ENCODE peak calls at places on chromosomes 4 and X, in four cellular contexts. K, L, W and N are unnamed samples.
A peak's percentile ranks its signal among the peaks of the same experiment; 100 is the strongest.

GRCh38 chr4:168710353-168710946 is 213.6 kb downstream of the PALLD start:
- DNase-seq in K (peak; percentile 79), W (peak; percentile 74), L (no peak), N (peak; percentile 80)

GRCh38 chr4:183438458-183439113 is 5.8 kb upstream of the CDKN2AIP start:
- DNase-seq in K (peak; percentile 97), W (no peak), L (no peak), N (peak; percentile 76)

GRCh38 chrX:100980608-100981497 is 11.3 kb downstream of the ARL13A start:
- DNase-seq in K (peak; percentile 81), L (no peak), W (no peak), N (peak; percentile 82)

GRCh38 chr4:37066149-37066548 is 178.4 kb upstream of the NWD2 start:
- DNase-seq in K (no peak), W (no peak), L (no peak), N (no peak)

GRCh38 chr4:108107729-108108382 is 60.9 kb downstream of the LEF1 start:
- DNase-seq in W (no peak), L (no peak), K (no peak), N (no peak)

GRCh38 chr4:102580463-102580842 is 79.3 kb downstream of the NFKB1 start:
- DNase-seq in K (no peak), W (no peak), L (no peak), N (no peak)

GRCh38 chrX:112628288-112628687 is 51.5 kb downstream of the LHFPL1 start:
- DNase-seq in L (no peak), W (no peak), K (no peak), N (no peak)

GRCh38 chr4:175271010-175271630 is 353.0 kb downstream of the ADAM29 start:
- DNase-seq in L (no peak), K (no peak), W (no peak), N (no peak)

GRCh38 chr4:126794363-126794762 is 838.4 kb upstream of the INTU start:
- DNase-seq in W (no peak), L (no peak), K (peak; percentile 68), N (peak; percentile 54)

GRCh38 chrX:50081282-50081955 is 119.4 kb downstream of the AKAP4 start:
- DNase-seq in K (peak; percentile 13), L (peak; percentile 34), W (peak; percentile 56), N (peak; percentile 12)

GRCh38 chrX:11190745-11191510 is 79.8 kb downstream of the HCCS start:
- DNase-seq in K (no peak), L (no peak), W (no peak), N (no peak)

GRCh38 chrX:11185861-11186260 is 74.7 kb downstream of the HCCS start:
- DNase-seq in W (peak; percentile 15), L (no peak), K (no peak), N (peak; percentile 0)

GRCh38 chrX:11188664-11189063 is 77.5 kb downstream of the HCCS start:
- DNase-seq in W (no peak), K (peak; percentile 38), L (no peak), N (no peak)

GRCh38 chrX:11189097-11189496 is 78.0 kb downstream of the HCCS start:
- DNase-seq in K (no peak), W (no peak), L (no peak), N (no peak)

DNA sequence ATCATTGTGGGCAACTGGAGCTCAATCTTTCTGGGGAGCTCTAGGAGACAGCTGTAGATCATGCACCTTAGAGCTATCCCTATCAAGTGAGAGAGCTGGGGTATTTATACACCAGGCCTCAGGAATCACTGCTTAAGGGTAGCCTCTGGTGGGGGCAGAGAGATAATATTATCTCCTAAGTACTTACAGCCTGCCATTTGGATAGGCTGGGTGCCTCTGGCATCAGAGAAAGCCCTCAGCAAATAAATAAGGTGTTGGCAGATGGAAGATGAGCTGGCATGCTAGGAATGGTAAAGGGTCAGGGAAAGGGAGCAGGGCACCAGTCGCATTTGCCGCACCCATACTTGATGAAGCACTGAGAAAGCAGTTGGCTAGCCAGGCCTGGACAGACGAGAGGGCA is 75.9 kb downstream of the HCCS start:
- DNase-seq in W (peak; percentile 66), L (no peak), K (no peak), N (no peak)
- H3K27ac ChIP-seq in W (no peak overlapping the region), L (no peak overlapping the region), K (no peak overlapping the region), N (no peak overlapping the region)

GRCh38 chr4:673349-674091 is 556 bp downstream of the ATP5ME start:
- DNase-seq in K (no peak), W (no peak), L (no peak), N (peak; percentile 36)
- H4K8ac ChIP-seq in K (peak overlapping the region; percentile 85), W (no peak overlapping the region), L (peak overlapping the region; percentile 25), N (peak overlapping the region; percentile 5)

DNA sequence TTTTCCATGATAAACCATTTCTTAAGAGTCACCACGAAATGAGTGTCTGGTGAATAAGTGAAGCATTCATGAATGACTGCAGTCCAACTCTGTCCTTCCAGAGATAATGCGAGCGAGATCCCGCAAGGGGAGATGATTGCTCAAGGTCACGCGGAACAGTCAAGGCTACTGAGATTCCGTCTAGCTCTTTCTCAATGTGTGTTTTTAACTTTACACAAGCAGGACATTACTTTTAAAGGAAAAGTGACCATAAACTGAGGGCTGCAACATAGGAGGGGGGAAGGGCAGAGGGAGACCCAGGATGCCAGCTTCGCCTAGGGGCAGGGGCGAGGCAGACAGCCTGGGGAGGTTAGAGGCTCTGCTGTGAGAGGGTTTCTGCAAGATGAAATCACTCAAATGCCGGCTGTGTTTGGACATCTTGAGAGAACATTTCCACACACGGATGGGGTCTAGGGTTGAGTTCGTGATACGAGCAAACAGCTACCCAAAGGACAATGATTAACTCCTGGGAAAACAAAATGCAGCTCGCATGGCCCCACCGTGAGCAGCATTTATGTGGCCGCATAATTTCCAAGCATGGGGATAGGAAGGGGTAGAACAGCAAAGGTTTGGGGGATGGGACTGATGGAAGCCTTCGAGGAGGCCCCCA is 23.8 kb upstream of the CCNQ start:
- DNase-seq in W (no peak), L (no peak), K (peak; percentile 3), N (no peak)
- H3K27ac ChIP-seq in W (no peak overlapping the region), L (no peak overlapping the region), K (no peak overlapping the region), N (peak overlapping the region; percentile 80)

GRCh38 chr4:8726344-8726851 is 133.8 kb downstream of the CPZ start:
- DNase-seq in K (no peak), W (peak; percentile 8), L (peak; percentile 21), N (no peak)

GRCh38 chr4:8728536-8729407 is 136.2 kb downstream of the CPZ start:
- DNase-seq in L (peak; percentile 12), K (no peak), W (no peak), N (no peak)

GRCh38 chr4:8729408-8730149 is 137.0 kb downstream of the CPZ start:
- DNase-seq in L (peak; percentile 15), W (no peak), K (no peak), N (no peak)

GRCh38 chr4:8727131-8727530 is 134.6 kb downstream of the CPZ start:
- DNase-seq in L (peak; percentile 13), W (no peak), K (no peak), N (no peak)

GRCh38 chr4:8727546-8728510 is 135.3 kb downstream of the CPZ start:
- DNase-seq in W (no peak), K (no peak), L (peak; percentile 22), N (no peak)
- H4K8ac ChIP-seq in W (no peak overlapping the region), K (no peak overlapping the region), L (no peak overlapping the region), N (no peak overlapping the region)

GRCh38 chr4:100093091-100093866 is 97.0 kb downstream of the DDIT4L start:
- DNase-seq in L (peak; percentile 92), W (peak; percentile 98), K (peak; percentile 82), N (peak; percentile 89)
- H3K27ac ChIP-seq in L (no peak overlapping the region), W (no peak overlapping the region), K (no peak overlapping the region), N (no peak overlapping the region)